ENCODE peak calls at places on chromosomes 11 and 22, in seven cellular contexts. T is HCT116, G is HL-60, R is K562, N is transverse colon, V is GM12891, Y is suprapubic skin. X is an unnamed sample.

GRCh38 chr11:71482746-71483364 is 29.9 kb downstream of the NADSYN1 start:
- DNase-seq in T (no peak), Y (no peak), G (no peak), R (no peak), N (no peak), V (no peak), X (peak)

GRCh38 chr22:36232715-36233401 is 6.5 kb downstream of the APOL2 start:
- DNase-seq in Y (no peak), G (no peak), V (no peak), T (no peak), N (no peak), R (no peak), X (no peak)

GRCh38 chr11:30281476-30282288 is 41.2 kb upstream of the ARL14EP start:
- DNase-seq in V (no peak), T (no peak), G (no peak), N (no peak), Y (no peak), R (no peak), X (no peak)

GRCh38 chr11:111039982-111040381 is 205.5 kb upstream of the POU2AF2 start:
- DNase-seq in N (no peak), G (no peak), R (no peak), T (no peak), V (no peak), Y (no peak), X (no peak)

GRCh38 chr11:59560290-59560701 is 49.0 kb downstream of the OR4D9 start:
- DNase-seq in G (no peak), Y (no peak), R (peak), N (peak), V (peak), T (peak), X (peak)

GRCh38 chr11:66543263-66544107 is 2.4 kb downstream of the ZDHHC24 start:
- DNase-seq in G (no peak), T (no peak), R (no peak), V (peak), N (peak), Y (no peak), X (no peak)

GRCh38 chr11:105665281-105665680 is 55.4 kb downstream of the GRIA4 start:
- DNase-seq in N (no peak), G (no peak), V (no peak), Y (no peak), T (no peak), R (no peak), X (no peak)

GRCh38 chr11:46237248-46238077 is 40.0 kb upstream of the CREB3L1 start:
- DNase-seq in T (peak), R (peak), V (peak), Y (peak), N (peak), G (peak), X (peak)

GRCh38 chr11:110349109-110349996 is 52.9 kb upstream of the RDX start:
- DNase-seq in G (no peak), Y (no peak), R (no peak), N (no peak), V (peak), T (no peak), X (no peak)

GRCh38 chr22:39723899-39724351 is 153.4 kb downstream of the CACNA1I start:
- DNase-seq in N (no peak), G (no peak), V (peak), R (peak), T (peak), Y (peak), X (no peak)

GRCh38 chr11:27926469-27926868 is 181.5 kb downstream of the KIF18A start:
- DNase-seq in V (no peak), T (no peak), G (no peak), R (no peak), N (no peak), Y (no peak), X (no peak)

GRCh38 chr11:19323502-19323901 is 82.8 kb upstream of the E2F8 start:
- DNase-seq in Y (no peak), G (no peak), V (no peak), T (no peak), R (no peak), N (no peak), X (no peak)

GRCh38 chr11:34242037-34242625 is 115.7 kb downstream of the ABTB2 start:
- DNase-seq in G (no peak), T (no peak), V (no peak), R (peak), N (no peak), Y (no peak), X (no peak)

GRCh38 chr22:36373258-36373579 is 14.5 kb downstream of the MYH9 start:
- DNase-seq in N (no peak), R (no peak), Y (no peak), T (no peak), G (no peak), V (no peak), X (no peak)

GRCh38 chr11:65208785-65209710 is 27.3 kb downstream of the CAPN1 start:
- DNase-seq in Y (peak), G (no peak), N (peak), V (no peak), T (no peak), R (no peak), X (peak)

GRCh38 chr11:84498016-84498415 is 1129.1 kb downstream of the DLG2 start:
- DNase-seq in G (no peak), Y (no peak), V (no peak), T (no peak), N (no peak), R (no peak), X (no peak)

GRCh38 chr11:31702966-31703365 is 108.2 kb downstream of the PAX6 start:
- DNase-seq in Y (no peak), G (no peak), V (no peak), R (no peak), N (no peak), T (no peak), X (no peak)

GRCh38 chr11:44006882-44007495 is 40.8 kb upstream of the ACCSL start:
- DNase-seq in Y (peak), N (no peak), T (no peak), V (no peak), R (no peak), G (no peak), X (peak)

GRCh38 chr11:35030716-35031213 is 108.2 kb upstream of the CD44 start:
- DNase-seq in R (peak), V (no peak), N (peak), Y (peak), G (no peak), T (peak), X (peak)

GRCh38 chr22:49192180-49192856 is 635.4 kb downstream of the BRD1 start:
- DNase-seq in N (no peak), Y (no peak), V (no peak), G (no peak), R (no peak), T (no peak), X (no peak)

GRCh38 chr11:7098235-7098832 is 9.5 kb downstream of the RBMXL2 start:
- DNase-seq in G (peak), V (peak), Y (no peak), R (peak), T (peak), N (no peak), X (no peak)

GRCh38 chr11:111878385-111878765 is 590 bp downstream of the FDXACB1 start:
- DNase-seq in T (peak), N (no peak), G (peak), R (no peak), Y (no peak), V (no peak), X (no peak)

GRCh38 chr11:70263363-70263762 is 7.1 kb upstream of the PPFIA1 start:
- DNase-seq in N (no peak), G (no peak), V (no peak), R (no peak), T (no peak), Y (no peak), X (no peak)

GRCh38 chr11:130574740-130575139 is 126.3 kb downstream of the ADAMTS15 start:
- DNase-seq in Y (no peak), G (no peak), R (no peak), T (no peak), N (no peak), V (no peak), X (no peak)

GRCh38 chr11:107710301-107710700 is 1.6 kb downstream of the SLN start:
- DNase-seq in T (no peak), G (no peak), Y (no peak), N (no peak), V (no peak), R (no peak), X (no peak)

GRCh38 chr22:50733521-50734342 is 4.3 kb upstream of the ACR start:
- DNase-seq in G (no peak), T (no peak), R (no peak), V (no peak), N (peak), Y (peak), X (peak)

GRCh38 chr11:22130462-22131053 is 62.3 kb upstream of the ANO5 start:
- DNase-seq in V (no peak), T (no peak), R (no peak), G (no peak), Y (no peak), N (no peak), X (no peak)

GRCh38 chr11:73566422-73566821 is 31.5 kb downstream of the FAM168A start:
- DNase-seq in Y (no peak), G (no peak), V (no peak), T (no peak), R (no peak), N (no peak), X (no peak)

GRCh38 chr11:7689239-7689638 is 15.9 kb upstream of the CYB5R2 start:
- DNase-seq in V (no peak), Y (no peak), T (no peak), N (no peak), R (no peak), G (no peak), X (no peak)

GRCh38 chr11:115333951-115334350 is 170.3 kb downstream of the CADM1 start:
- DNase-seq in N (no peak), T (no peak), Y (no peak), G (no peak), R (no peak), V (no peak), X (no peak)

GRCh38 chr11:44627911-44628729 is 62.7 kb downstream of the CD82 start:
- DNase-seq in Y (peak), T (no peak), V (no peak), G (no peak), R (no peak), N (peak), X (peak)

GRCh38 chr22:45709866-45710265 is 38.2 kb downstream of the ATXN10 start:
- DNase-seq in G (no peak), T (no peak), N (no peak), Y (no peak), R (no peak), V (no peak), X (no peak)

GRCh38 chr11:1462576-1462975 is 24.0 kb downstream of the MOB2 start:
- DNase-seq in V (no peak), Y (no peak), R (no peak), G (no peak), T (no peak), N (no peak), X (no peak)
- TF ChIP-seq POLR2AphosphoS5 in V (no peak), Y (no peak), R (no peak), G (no peak), T (no peak), N (no peak), X (no peak)

DNA sequence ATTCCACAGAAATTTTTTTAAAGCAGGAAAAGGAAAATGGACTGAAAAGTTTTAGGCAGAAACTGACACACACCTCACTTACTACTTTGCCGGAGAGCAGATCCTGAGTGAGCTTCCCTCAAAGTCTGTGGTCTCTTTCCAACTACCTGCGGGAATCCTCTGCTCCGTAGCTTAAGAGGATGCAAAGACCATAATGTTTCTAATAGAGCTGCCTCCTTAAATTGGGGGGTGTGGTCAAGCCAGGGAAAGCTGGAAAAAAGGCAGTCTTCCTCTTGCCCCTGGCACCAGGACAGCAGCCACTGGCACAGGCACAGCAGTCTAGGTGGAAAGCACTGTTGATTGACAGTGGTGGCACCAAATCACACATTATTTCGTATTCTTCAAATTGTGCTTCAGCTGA is at the start of gene ETS1:
- DNase-seq in G (no peak), V (no peak), N (no peak), R (no peak), T (no peak), Y (no peak), X (no peak)
- TF ChIP-seq POLR2AphosphoS5 in G (no peak), V (no peak), N (no peak), R (no peak), T (no peak), Y (no peak), X (no peak)

GRCh38 chr11:116851631-116852030 is 14.2 kb upstream of the APOA1 start:
- DNase-seq in R (no peak), G (peak), N (peak), V (no peak), Y (no peak), T (no peak), X (no peak)
- TF ChIP-seq POLR2AphosphoS5 in R (no peak), G (peak), N (no peak), V (no peak), Y (no peak), T (no peak), X (no peak)

GRCh38 chr22:30514252-30514651 is 8.8 kb upstream of the SEC14L4 start:
- DNase-seq in G (no peak), R (no peak), Y (no peak), N (no peak), V (no peak), T (no peak), X (no peak)
- TF ChIP-seq POLR2AphosphoS5 in G (no peak), R (no peak), Y (no peak), N (no peak), V (no peak), T (no peak), X (no peak)

GRCh38 chr11:10305964-10306918 is 1.4 kb downstream of the ADM start:
- DNase-seq in G (peak), N (peak), V (no peak), R (peak), T (no peak), Y (no peak), X (no peak)

GRCh38 chr11:10308208-10308954 is 3.5 kb downstream of the ADM start:
- DNase-seq in Y (no peak), T (no peak), R (no peak), V (no peak), G (no peak), N (no peak), X (no peak)

GRCh38 chr11:10307022-10307410 is 2.1 kb downstream of the ADM start:
- DNase-seq in V (no peak), T (no peak), N (no peak), R (no peak), G (no peak), Y (no peak), X (no peak)

GRCh38 chr11:10309163-10310093 is 4.6 kb downstream of the ADM start:
- DNase-seq in G (no peak), Y (no peak), V (no peak), T (peak), N (peak), R (peak), X (peak)

GRCh38 chr11:10307411-10308207 is 2.7 kb downstream of the ADM start:
- DNase-seq in N (peak), T (peak), V (peak), Y (peak), G (peak), R (peak), X (peak)
- TF ChIP-seq POLR2AphosphoS5 in N (peak), T (peak), V (no peak), Y (peak), G (peak), R (no peak), X (peak)

DNA sequence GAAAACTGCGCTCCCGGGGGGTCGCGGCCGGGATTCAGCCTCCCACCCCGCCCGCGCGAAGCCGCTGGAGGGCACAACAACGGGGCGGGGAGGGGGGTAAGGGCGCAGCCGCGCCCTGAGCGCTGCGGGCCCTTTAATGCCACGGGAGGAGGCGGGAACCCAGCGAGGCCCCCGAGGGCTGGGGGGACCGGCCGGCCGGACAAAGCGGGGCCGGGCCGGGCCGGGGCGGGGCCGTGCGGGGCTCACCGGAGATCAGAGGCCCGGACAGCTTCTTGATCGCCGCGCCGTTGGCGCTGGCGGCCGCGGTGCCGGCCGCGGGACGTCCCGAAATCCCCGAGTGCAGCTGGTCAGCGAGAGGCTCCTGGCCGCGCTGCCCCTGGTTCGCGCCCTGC is 1.2 kb downstream of the CDKN1C start:
- DNase-seq in R (peak), N (peak), V (no peak), G (no peak), T (no peak), Y (no peak), X (peak)
- TF ChIP-seq POLR2AphosphoS5 in R (no peak), N (no peak), V (no peak), G (no peak), T (no peak), Y (no peak), X (no peak)

DNA sequence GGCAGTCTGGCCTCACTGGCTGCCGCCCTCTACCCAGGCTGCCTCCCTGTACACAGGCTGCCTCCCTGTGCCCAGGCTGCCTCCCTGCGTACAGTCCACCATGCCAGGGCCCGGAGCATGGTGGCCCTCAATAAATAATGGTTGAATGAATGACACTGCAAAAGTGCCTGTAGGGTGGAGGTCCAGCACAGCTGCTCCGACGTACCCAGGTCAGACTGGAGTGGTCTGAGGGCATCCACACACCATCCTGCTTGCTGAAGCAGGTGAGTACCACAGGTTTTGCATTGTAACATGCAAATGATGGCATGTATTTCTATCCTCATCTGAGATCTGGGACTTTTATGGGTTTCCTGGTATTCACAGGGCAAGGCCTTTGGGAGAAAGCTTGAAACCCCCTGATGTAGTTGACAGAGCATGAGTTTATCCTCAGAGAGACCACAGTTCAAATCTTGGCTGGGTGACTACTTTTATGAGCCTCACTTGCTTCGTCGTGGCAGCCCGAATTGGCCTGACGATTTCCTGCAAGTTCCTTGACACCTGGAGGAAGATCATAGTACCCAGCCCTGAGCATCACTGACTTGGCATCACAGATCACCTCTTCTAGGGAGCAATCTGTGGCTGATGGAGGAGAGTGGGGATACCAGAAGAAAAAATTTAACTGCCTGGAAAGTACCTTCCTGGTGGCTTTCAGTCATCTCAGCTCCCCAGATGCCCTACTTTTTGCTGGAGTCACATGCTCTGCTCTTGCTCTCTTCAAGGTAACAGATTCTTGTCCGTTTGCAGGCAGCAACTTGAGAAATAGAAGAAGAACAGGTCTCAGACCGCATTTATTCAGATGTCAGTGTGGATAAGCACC is 16.0 kb upstream of the CYB5R3 start:
- DNase-seq in N (no peak), V (no peak), T (no peak), Y (no peak), R (no peak), G (no peak), X (no peak)
- TF ChIP-seq POLR2AphosphoS5 in N (no peak), V (no peak), T (no peak), Y (no peak), R (no peak), G (no peak), X (no peak)

GRCh38 chr22:24153959-24154358 is 27.3 kb upstream of the SUSD2 start:
- DNase-seq in T (no peak), G (no peak), N (no peak), V (no peak), Y (no peak), R (no peak), X (no peak)

GRCh38 chr22:24154826-24155225 is 26.5 kb upstream of the SUSD2 start:
- DNase-seq in N (no peak), T (no peak), V (no peak), Y (no peak), G (no peak), R (no peak), X (no peak)

GRCh38 chr22:24156915-24157782 is 24.1 kb upstream of the SUSD2 start:
- DNase-seq in T (peak), Y (peak), R (peak), G (peak), V (peak), N (peak), X (peak)

GRCh38 chr22:24156146-24156914 is 25.0 kb upstream of the SUSD2 start:
- DNase-seq in V (peak), N (peak), Y (no peak), R (no peak), T (no peak), G (peak), X (no peak)

DNA sequence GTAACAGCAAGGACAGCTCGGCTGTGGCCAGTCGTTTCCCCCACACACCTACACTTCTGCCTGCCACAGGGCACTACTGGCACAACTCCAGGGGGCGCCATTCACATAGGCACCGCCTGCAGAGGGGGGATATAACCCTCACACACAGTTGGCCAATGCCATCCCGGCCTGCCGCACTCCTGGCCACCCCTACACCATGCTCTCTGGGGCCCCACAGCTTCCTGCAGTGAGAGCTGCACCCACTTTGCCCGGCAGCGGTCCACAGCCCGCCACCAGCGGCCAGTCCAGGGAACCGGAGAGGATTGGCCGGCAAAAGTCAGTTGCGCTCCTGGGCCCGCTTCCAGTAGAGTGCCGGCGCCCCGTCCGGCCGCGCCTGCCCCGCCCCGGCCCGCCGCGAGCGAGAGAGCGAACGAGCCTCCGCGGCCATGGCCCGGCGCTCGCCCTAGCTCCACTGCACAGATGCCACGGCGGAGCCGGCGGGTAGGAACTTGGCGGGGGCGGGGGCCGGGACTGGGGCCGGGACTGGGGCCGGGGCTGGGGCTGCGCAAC is 25.6 kb upstream of the SUSD2 start:
- DNase-seq in Y (peak), R (no peak), N (peak), G (peak), T (no peak), V (peak), X (peak)
- TF ChIP-seq POLR2AphosphoS5 in Y (no peak), R (no peak), N (peak), G (peak), T (no peak), V (no peak), X (peak)

X was measured in sigmoid colon.